ENCODE peak calls at places on chromosomes 7 and 10, in nine cellular contexts. E is transverse colon; T is heart left ventricle; O is right lobe of liver; Y is CD4-positive, alpha-beta memory T cell; L is CD4-positive, CD25-positive, alpha-beta regulatory T cell; D is cardiac muscle cell; J is tibial artery; V is right cardiac atrium. C is an unnamed sample. For H3K4me1, the result is how much of the 10 kb centered on the place peaks cover.

GRCh38 chr10:45470098-45471012 is 96.3 kb downstream of the ALOX5 start:
- DNase-seq in E (peak), T (no peak), O (peak), Y (peak), L (peak), D (peak), J (no peak), V (no peak), C (no peak)

GRCh38 chr7:17640730-17641377 is 299.4 kb downstream of the SNX13 start:
- DNase-seq in E (no peak), T (no peak), O (no peak), Y (peak), L (peak), D (peak), J (no peak), V (no peak), C (no peak)

GRCh38 chr10:35208536-35208935 is 81.9 kb downstream of the CREM start:
- DNase-seq in E (no peak), T (no peak), O (peak), Y (peak), L (peak), D (peak), J (no peak), V (no peak), C (no peak)

GRCh38 chr7:66460921-66461361 is 167.7 kb upstream of the KCTD7 start:
- DNase-seq in E (no peak), T (no peak), O (no peak), Y (no peak), L (no peak), D (no peak), J (no peak), V (no peak), C (no peak)

GRCh38 chr7:96316949-96317348 is 4.9 kb downstream of the SLC25A13 start:
- DNase-seq in E (no peak), T (no peak), O (no peak), Y (no peak), L (no peak), D (no peak), J (no peak), V (no peak), C (no peak)

GRCh38 chr7:13031481-13031880 is 344.0 kb downstream of the ARL4A start:
- DNase-seq in E (no peak), T (no peak), O (no peak), Y (no peak), L (no peak), D (no peak), J (no peak), V (no peak), C (no peak)

GRCh38 chr10:126350216-126350992 is 37.9 kb downstream of the ADAM12 start:
- DNase-seq in E (no peak), T (no peak), O (no peak), Y (no peak), L (no peak), D (peak), J (no peak), V (no peak), C (no peak)

GRCh38 chr10:27100800-27101347 is 580 bp upstream of the ANKRD26 start:
- DNase-seq in E (no peak), T (no peak), O (no peak), Y (peak), L (no peak), D (no peak), J (no peak), V (no peak), C (no peak)

GRCh38 chr10:71396084-71396713 is 521 bp upstream of the CDH23 start:
- DNase-seq in E (peak), T (peak), O (peak), Y (peak), L (peak), D (peak), J (peak), V (peak), C (peak)

GRCh38 chr10:48634198-48634983 is 29.5 kb upstream of the ARHGAP22 start:
- DNase-seq in E (peak), T (peak), O (no peak), Y (no peak), L (no peak), D (peak), J (peak), V (peak), C (peak)

GRCh38 chr7:99624487-99624886 is 7.7 kb downstream of the ZSCAN25 start:
- DNase-seq in E (peak), T (no peak), O (no peak), Y (peak), L (peak), D (no peak), J (no peak), V (no peak), C (no peak)

GRCh38 chr7:132368246-132368900 is 207.9 kb downstream of the PLXNA4 start:
- DNase-seq in E (peak), T (no peak), O (no peak), Y (no peak), L (no peak), D (no peak), J (no peak), V (no peak), C (no peak)

GRCh38 chr10:21171197-21171935 is 274.3 kb upstream of the NEBL start:
- DNase-seq in E (no peak), T (no peak), O (no peak), Y (no peak), L (no peak), D (no peak), J (no peak), V (no peak), C (no peak)

GRCh38 chr7:27992755-27993478 is 187.7 kb downstream of the JAZF1 start:
- DNase-seq in E (no peak), T (no peak), O (no peak), Y (no peak), L (no peak), D (no peak), J (no peak), V (no peak), C (no peak)

GRCh38 chr10:109882251-109883057 is 40.9 kb downstream of the XPNPEP1 start:
- DNase-seq in E (no peak), T (no peak), O (no peak), Y (no peak), L (no peak), D (no peak), J (no peak), V (no peak), C (no peak)

GRCh38 chr7:42168512-42168911 is 68.5 kb downstream of the GLI3 start:
- DNase-seq in E (no peak), T (no peak), O (no peak), Y (no peak), L (no peak), D (no peak), J (no peak), V (no peak), C (no peak)

GRCh38 chr7:94392391-94392782 is 2.3 kb upstream of the COL1A2 start:
- DNase-seq in E (no peak), T (no peak), O (no peak), Y (no peak), L (no peak), D (peak), J (no peak), V (no peak), C (no peak)

GRCh38 chr7:85508642-85509429 is 322.0 kb upstream of the SEMA3D start:
- DNase-seq in E (no peak), T (no peak), O (no peak), Y (no peak), L (no peak), D (peak), J (no peak), V (no peak), C (no peak)

GRCh38 chr10:119278126-119278701 is 70.8 kb downstream of the GRK5 start:
- DNase-seq in E (no peak), T (peak), O (no peak), Y (no peak), L (no peak), D (no peak), J (no peak), V (peak), C (no peak)

GRCh38 chr10:75150656-75151055 is 39.2 kb downstream of the SAMD8 start:
- DNase-seq in E (no peak), T (no peak), O (no peak), Y (no peak), L (no peak), D (no peak), J (no peak), V (no peak), C (no peak)

GRCh38 chr7:77458786-77459185 is 42.6 kb upstream of the GSAP start:
- DNase-seq in E (no peak), T (no peak), O (no peak), Y (no peak), L (no peak), D (peak), J (no peak), V (no peak), C (no peak)

GRCh38 chr7:1663243-1663642 is 6.8 kb upstream of the ELFN1 start:
- DNase-seq in E (no peak), T (peak), O (no peak), Y (no peak), L (no peak), D (no peak), J (peak), V (peak), C (peak)

GRCh38 chr7:50366311-50366710 is 61.8 kb downstream of the IKZF1 start:
- DNase-seq in E (no peak), T (no peak), O (no peak), Y (no peak), L (no peak), D (no peak), J (no peak), V (no peak), C (no peak)

GRCh38 chr10:110426294-110427153 is 71.2 kb upstream of the DUSP5 start:
- DNase-seq in E (no peak), T (peak), O (no peak), Y (no peak), L (no peak), D (peak), J (no peak), V (peak), C (no peak)

GRCh38 chr10:34687434-34688205 is 127.5 kb downstream of the PARD3 start:
- DNase-seq in E (no peak), T (no peak), O (no peak), Y (no peak), L (no peak), D (peak), J (no peak), V (no peak), C (no peak)

GRCh38 chr7:51789494-51789893 is 472.9 kb upstream of the COBL start:
- DNase-seq in E (no peak), T (no peak), O (no peak), Y (no peak), L (no peak), D (no peak), J (no peak), V (no peak), C (no peak)

GRCh38 chr10:45407542-45407941 is 33.5 kb downstream of the ALOX5 start:
- DNase-seq in E (no peak), T (no peak), O (no peak), Y (no peak), L (no peak), D (no peak), J (no peak), V (no peak), C (no peak)

GRCh38 chr10:22564060-22564459 is 150.3 kb downstream of the PIP4K2A start:
- DNase-seq in E (no peak), T (no peak), O (no peak), Y (no peak), L (no peak), D (no peak), J (no peak), V (no peak), C (no peak)

GRCh38 chr7:106914018-106914607 is 49.0 kb downstream of the PIK3CG start:
- DNase-seq in E (no peak), T (no peak), O (no peak), Y (no peak), L (no peak), D (peak), J (no peak), V (no peak), C (no peak)

GRCh38 chr7:55593515-55594318 is 21.4 kb upstream of the VOPP1 start:
- DNase-seq in E (peak), T (no peak), O (peak), Y (peak), L (peak), D (peak), J (peak), V (peak), C (peak)

GRCh38 chr7:150945853-150946825 is 32.0 kb downstream of the KCNH2 start:
- DNase-seq in E (peak), T (peak), O (no peak), Y (no peak), L (no peak), D (no peak), J (peak), V (peak), C (peak)

GRCh38 chr7:73356176-73356575 is 28.2 kb downstream of the FKBP6 start:
- DNase-seq in E (no peak), T (no peak), O (no peak), Y (no peak), L (no peak), D (no peak), J (no peak), V (no peak), C (no peak)

GRCh38 chr7:35004531-35005096 is 32.7 kb downstream of the DPY19L1 start:
- DNase-seq in E (no peak), T (no peak), O (no peak), Y (no peak), L (no peak), D (no peak), J (no peak), V (no peak), C (no peak)

GRCh38 chr7:98251251-98251843 is 685 bp downstream of the TECPR1 start:
- DNase-seq in E (peak), T (no peak), O (peak), Y (peak), L (peak), D (no peak), J (peak), V (peak), C (peak)
- H3K4me1 ChIP-seq in E (under half), T (under half), O (under half), Y (half or more), L (half or more), D (under half), J (under half), V (under half), C (half or more)

DNA sequence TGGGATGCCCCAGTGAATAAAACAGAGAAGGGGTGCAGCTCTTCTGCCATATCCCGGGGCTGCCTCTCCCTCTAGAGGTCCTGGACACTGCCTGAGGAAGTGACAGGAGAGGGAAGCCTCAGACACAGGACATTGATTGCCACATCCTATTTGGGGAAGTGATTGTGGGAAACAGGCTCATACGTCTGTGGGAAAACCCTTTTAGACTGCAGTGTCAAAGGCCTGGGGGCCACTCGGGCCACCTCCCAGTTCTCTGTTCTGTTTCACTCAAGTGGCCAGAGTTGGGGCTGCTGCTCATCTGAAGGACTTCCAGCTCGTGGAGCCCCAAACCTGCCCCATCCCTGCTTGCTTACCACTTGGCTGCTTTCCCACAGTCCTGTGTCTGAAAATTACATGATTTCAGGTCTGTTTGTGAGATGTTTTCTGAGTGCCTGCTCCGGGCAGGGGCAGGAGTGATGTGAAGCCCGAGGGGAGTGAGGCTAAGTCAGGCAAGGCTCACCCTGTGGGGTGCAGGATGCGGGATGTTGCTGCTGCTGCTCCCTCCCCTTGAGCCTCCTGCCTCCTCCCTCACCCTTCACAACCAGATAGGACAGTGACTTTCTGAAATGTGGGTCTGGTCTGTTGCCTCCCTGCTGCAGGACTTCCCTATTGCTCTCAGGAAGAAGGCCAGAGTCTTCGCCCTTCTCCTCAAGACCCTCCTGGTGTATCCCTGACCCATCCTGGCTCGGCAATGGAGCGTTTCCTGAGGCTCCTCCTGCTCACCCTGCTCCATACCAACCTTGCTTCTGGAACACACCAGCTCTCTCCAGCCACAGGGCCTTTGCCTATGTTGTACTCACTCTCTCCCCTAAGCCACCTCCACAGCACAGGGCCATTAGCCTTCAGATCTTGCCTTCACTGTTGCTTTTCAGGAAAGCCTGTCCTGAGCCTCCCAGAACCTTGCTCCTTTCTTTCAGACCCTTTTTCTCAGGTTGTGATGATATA is 58.4 kb downstream of the NEURL1 start:
- DNase-seq in E (no peak), T (no peak), O (peak), Y (no peak), L (no peak), D (no peak), J (no peak), V (peak), C (no peak)
- H3K4me1 ChIP-seq in E (under half), T (under half), O (under half), Y (under half), L (under half), D (under half), J (under half), V (under half), C (under half)

GRCh38 chr10:30431435-30431911 is 2.5 kb upstream of the MAP3K8 start:
- DNase-seq in E (peak), T (peak), O (peak), Y (no peak), L (no peak), D (no peak), J (peak), V (peak), C (no peak)
- H3K4me1 ChIP-seq in E (half or more), T (under half), O (under half), Y (under half), L (under half), D (under half), J (under half), V (under half), C (half or more)

DNA sequence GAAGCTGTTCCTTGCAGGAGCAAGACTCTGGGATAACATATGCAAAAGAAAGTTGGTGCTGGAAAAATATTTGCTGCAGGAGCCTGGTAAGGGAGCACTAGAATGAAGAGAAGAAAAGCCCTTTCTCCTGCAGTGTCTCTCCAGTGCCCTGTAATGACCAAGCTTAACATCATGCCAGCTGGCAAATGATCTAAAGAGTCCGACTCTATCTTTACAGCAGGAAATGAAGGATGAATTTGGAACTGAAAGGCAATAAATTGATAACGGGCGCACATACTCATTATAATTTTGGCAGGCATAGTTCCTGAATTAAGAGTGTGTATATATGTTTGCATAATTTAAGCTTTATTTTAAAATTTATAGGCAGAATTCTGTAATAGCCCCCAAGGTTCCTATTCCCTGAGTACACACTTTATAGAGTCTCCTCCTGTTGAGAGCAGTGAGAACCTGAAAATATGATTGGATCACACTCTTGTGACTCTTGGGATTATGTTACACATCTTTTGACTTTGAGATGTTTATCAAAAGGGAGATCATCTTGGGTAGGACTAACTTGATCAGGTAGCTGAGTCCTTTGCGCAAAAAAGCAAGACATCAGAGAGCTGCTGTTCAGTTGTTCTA is 299.0 kb upstream of the MBL2 start:
- DNase-seq in E (peak), T (no peak), O (no peak), Y (no peak), L (no peak), D (no peak), J (no peak), V (no peak), C (no peak)
- H3K4me1 ChIP-seq in E (under half), T (under half), O (under half), Y (under half), L (under half), D (under half), J (under half), V (under half), C (under half)

C was measured in left lung.